ENCODE peak calls at places on chromosomes 5 and 9, in five cellular contexts. Z, W, O, S and A are unnamed samples.

GRCh38 chr9:33734911-33735310 is 60.5 kb upstream of the PRSS3 start:
- DNase-seq in Z (no peak), W (no peak), O (no peak), S (no peak), A (no peak)

GRCh38 chr5:90747175-90747574 is 188.6 kb downstream of the ADGRV1 start:
- DNase-seq in Z (no peak), W (no peak), O (no peak), S (no peak), A (no peak)

GRCh38 chr5:132822650-132823480 is 7.6 kb downstream of the SHROOM1 start:
- DNase-seq in Z (no peak), W (no peak), O (no peak), S (peak; percentile 92), A (peak; percentile 63)

GRCh38 chr9:19138084-19138483 is 10.8 kb upstream of the PLIN2 start:
- DNase-seq in Z (no peak), W (no peak), O (no peak), S (no peak), A (no peak)

GRCh38 chr5:82164957-82165698 is 113.0 kb downstream of the RPS23 start:
- DNase-seq in Z (no peak), W (peak; percentile 15), O (no peak), S (peak; percentile 43), A (peak; percentile 26)

GRCh38 chr5:113546711-113547159 is 33.2 kb downstream of the YTHDC2 start:
- DNase-seq in Z (no peak), W (no peak), O (no peak), S (no peak), A (no peak)

GRCh38 chr5:160169326-160169725 is 50.1 kb upstream of the PWWP2A start:
- DNase-seq in Z (no peak), W (no peak), O (no peak), S (no peak), A (no peak)

GRCh38 chr5:17056056-17056690 is 120.1 kb upstream of the MYO10 start:
- DNase-seq in Z (no peak), W (no peak), O (no peak), S (peak; percentile 34), A (no peak)

GRCh38 chr9:84137968-84138367 is 157.4 kb downstream of the RMI1 start:
- DNase-seq in Z (no peak), W (no peak), O (no peak), S (no peak), A (peak; percentile 63)

GRCh38 chr5:6772886-6773285 is 59.7 kb downstream of the TENT4A start:
- DNase-seq in Z (no peak), W (no peak), O (no peak), S (no peak), A (no peak)

GRCh38 chr5:115455241-115455640 is 89.3 kb downstream of the FEM1C start:
- DNase-seq in Z (no peak), W (no peak), O (no peak), S (no peak), A (no peak)

GRCh38 chr9:950139-950538 is 26.3 kb upstream of the DMRT3 start:
- DNase-seq in Z (no peak), W (no peak), O (no peak), S (no peak), A (no peak)

GRCh38 chr9:129696803-129697110 is 31.3 kb downstream of the PRRX2 start:
- DNase-seq in Z (no peak), W (no peak), O (no peak), S (no peak), A (no peak)

GRCh38 chr9:92668746-92669526 is 995 bp downstream of the IPPK start:
- DNase-seq in Z (no peak), W (peak; percentile 54), O (no peak), S (peak; percentile 25), A (peak; percentile 55)

GRCh38 chr5:129377504-129377903 is 82.6 kb upstream of the ADAMTS19 start:
- DNase-seq in Z (no peak), W (no peak), O (no peak), S (no peak), A (no peak)

GRCh38 chr5:23631283-23632045 is 124.1 kb downstream of the PRDM9 start:
- DNase-seq in Z (no peak), W (no peak), O (no peak), S (no peak), A (no peak)

GRCh38 chr5:9339206-9339818 is 206.6 kb downstream of the SEMA5A start:
- DNase-seq in Z (no peak), W (no peak), O (no peak), S (peak; percentile 30), A (peak; percentile 49)

GRCh38 chr9:127586537-127586936 is 25.5 kb upstream of the STXBP1 start:
- DNase-seq in Z (peak; percentile 88), W (peak; percentile 72), O (peak; percentile 82), S (peak; percentile 86), A (peak; percentile 92)

DNA sequence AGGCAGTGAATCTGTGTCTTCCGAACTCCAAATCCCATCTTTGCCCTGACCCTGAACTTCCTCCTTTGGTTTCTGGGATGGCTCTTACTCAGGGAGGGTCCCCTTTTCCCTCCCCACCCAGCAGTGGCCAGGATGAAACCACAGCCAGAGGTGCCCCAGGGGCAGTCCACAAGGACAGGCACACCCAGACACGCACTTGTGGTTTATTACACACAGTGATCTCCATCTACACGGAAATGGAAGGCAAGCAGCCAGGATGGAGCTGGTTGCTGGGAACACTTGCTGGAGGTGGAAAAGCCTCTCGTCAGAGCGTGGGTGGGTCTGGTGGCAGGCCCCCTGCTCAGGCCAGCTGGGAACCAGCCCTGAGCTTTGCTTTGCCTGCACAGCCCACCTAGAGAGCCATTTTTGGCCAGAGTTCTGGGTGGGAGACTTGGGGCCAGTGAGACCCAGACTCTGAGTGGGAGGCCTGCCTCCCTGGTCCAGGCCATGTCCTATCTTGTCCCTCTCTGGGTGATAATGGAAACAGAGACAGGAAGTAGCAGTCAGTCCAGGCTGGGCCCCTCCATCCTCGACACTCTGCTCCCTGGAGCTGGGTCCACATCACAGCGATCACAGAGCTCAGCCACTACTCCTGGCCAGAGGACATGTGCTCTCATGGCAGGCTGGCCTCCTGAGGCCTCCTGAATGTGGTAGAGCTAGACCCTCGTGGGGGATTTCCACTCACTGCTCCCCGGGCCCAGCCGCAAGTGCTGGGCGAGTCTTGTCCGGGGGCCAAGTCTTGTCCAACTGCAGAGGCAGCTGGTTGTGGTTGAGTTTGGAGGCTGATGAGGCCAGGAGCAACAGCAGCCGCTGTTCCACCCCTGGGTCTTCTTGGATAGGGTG is 5.1 kb upstream of the PHYKPL start:
- DNase-seq in Z (no peak), W (no peak), O (no peak), S (no peak), A (no peak)
- H3K4me1 ChIP-seq in Z (peaks cover 12% of the 10 kb centered on the region), W (peaks cover 84% of the 10 kb centered on the region), O (peaks cover 19% of the 10 kb centered on the region), S (no peaks in the 10 kb centered on the region), A (peaks cover 19% of the 10 kb centered on the region)

GRCh38 chr5:88190106-88190834 is 78.4 kb downstream of the TMEM161B start:
- DNase-seq in Z (no peak), W (no peak), O (peak; percentile 73), S (peak; percentile 34), A (no peak)
- H3K9me3 ChIP-seq in Z (peaks cover 6% of the 10 kb centered on the region), W (peaks cover 48% of the 10 kb centered on the region), O (no peaks in the 10 kb centered on the region), S (peaks cover 13% of the 10 kb centered on the region), A (no peaks in the 10 kb centered on the region)

GRCh38 chr5:99156688-99157087 is 227.9 kb upstream of the CHD1 start:
- DNase-seq in Z (no peak), W (no peak), O (no peak), S (no peak), A (no peak)
- H3K4me1 ChIP-seq in Z (no peaks in the 10 kb centered on the region), W (no peaks in the 10 kb centered on the region), O (no peaks in the 10 kb centered on the region), S (no peaks in the 10 kb centered on the region), A (no peaks in the 10 kb centered on the region)

DNA sequence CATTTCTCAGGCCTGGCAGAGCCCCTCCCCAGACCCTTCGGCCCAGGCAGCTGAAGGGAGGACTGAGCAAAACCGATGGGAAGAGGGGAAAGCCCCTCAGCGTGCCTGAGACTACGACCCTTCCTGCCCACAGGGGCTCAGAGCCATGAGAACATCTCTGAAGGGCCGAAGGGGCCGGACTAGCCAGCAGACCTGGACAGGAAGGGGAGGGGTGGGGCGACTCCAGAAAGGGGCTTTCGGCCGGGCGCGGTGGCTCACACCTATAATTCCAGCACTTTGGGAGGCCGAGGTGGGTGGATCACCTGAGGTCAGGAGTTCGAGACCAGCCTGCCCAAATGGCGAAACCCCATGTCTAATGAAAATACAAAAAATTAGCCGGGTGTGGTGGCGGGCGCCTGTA is 85.8 kb upstream of the PHYKPL start:
- DNase-seq in Z (no peak), W (no peak), O (peak; percentile 31), S (no peak), A (no peak)
- H3K9me3 ChIP-seq in Z (no peaks in the 10 kb centered on the region), W (no peaks in the 10 kb centered on the region), O (no peaks in the 10 kb centered on the region), S (no peaks in the 10 kb centered on the region), A (no peaks in the 10 kb centered on the region)

GRCh38 chr5:52786391-52786790 is 1.3 kb upstream of the ITGA1 start:
- DNase-seq in Z (no peak), W (no peak), O (no peak), S (no peak), A (no peak)

GRCh38 chr5:52784741-52785140 is 3.0 kb upstream of the ITGA1 start:
- DNase-seq in Z (no peak), W (no peak), O (no peak), S (no peak), A (no peak)

GRCh38 chr5:52779213-52779612 is 8.5 kb upstream of the ITGA1 start:
- DNase-seq in Z (no peak), W (no peak), O (no peak), S (no peak), A (no peak)

GRCh38 chr5:52786937-52787599 is 648 bp upstream of the ITGA1 start:
- DNase-seq in Z (no peak), W (no peak), O (peak; percentile 73), S (peak; percentile 50), A (no peak)

DNA sequence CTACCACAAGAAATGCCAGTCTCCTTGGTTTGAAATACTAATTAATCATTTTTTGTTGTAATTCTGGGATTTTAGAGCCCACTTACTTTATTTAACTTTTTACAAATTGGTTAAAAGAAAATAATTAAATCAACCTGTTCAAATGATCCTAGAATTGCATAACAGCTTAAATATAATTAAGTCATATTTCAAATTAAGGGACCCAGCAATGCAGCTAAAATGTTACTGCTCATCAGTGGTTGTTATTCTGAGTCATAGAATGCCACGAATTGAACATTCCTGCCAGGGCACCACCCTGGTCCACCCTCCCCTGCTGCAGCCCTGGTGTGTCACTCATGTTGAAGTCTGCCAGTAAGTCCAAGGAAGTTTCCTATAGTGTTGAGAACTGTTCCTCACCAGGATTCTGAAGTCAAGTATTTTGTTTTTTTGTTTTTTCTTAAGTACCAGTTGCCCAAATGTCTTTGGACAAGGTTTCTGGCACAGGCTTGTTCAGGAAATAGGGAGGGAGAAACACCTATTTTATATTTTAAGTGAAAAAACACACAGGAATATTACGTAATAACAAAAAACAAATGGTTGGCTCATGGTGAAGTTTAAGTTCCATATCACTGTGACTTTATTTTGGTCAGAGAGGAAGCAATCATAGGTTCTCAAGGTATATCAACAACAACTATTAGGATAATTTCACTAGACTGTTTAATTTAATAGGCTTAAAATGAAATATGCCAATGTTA is 4.3 kb upstream of the ITGA1 start:
- DNase-seq in Z (no peak), W (no peak), O (no peak), S (no peak), A (no peak)
- H3K4me1 ChIP-seq in Z (peaks cover 11% of the 10 kb centered on the region), W (peaks cover 33% of the 10 kb centered on the region), O (no peaks in the 10 kb centered on the region), S (no peaks in the 10 kb centered on the region), A (no peaks in the 10 kb centered on the region)

GRCh38 chr9:64061013-64061627 is 1223.9 kb downstream of the FOXD4L5 start:
- DNase-seq in Z (no peak), W (no peak), O (no peak), S (no peak), A (no peak)

GRCh38 chr9:64057553-64057952 is 1227.5 kb downstream of the FOXD4L5 start:
- DNase-seq in Z (no peak), W (no peak), O (no peak), S (no peak), A (no peak)
- H3K9me3 ChIP-seq in Z (no peaks in the 10 kb centered on the region), W (no peaks in the 10 kb centered on the region), O (no peaks in the 10 kb centered on the region), S (peaks cover 32% of the 10 kb centered on the region), A (no peaks in the 10 kb centered on the region)

GRCh38 chr5:151662805-151663204 is 23.9 kb downstream of the SPARC start:
- DNase-seq in Z (no peak), W (no peak), O (no peak), S (no peak), A (no peak)
- H3K4me1 ChIP-seq in Z (peaks cover 39% of the 10 kb centered on the region), W (peaks cover 85% of the 10 kb centered on the region), O (no peaks in the 10 kb centered on the region), S (no peaks in the 10 kb centered on the region), A (peaks cover 54% of the 10 kb centered on the region)